ENCODE peak calls at places on chromosomes 11 and 22, in ten cellular contexts. One of them, this sample, is unnamed.

GRCh38 chr22:46661221-46661851 is 41.1 kb downstream of the GRAMD4 start:
- DNase-seq in WERI-Rb-1: no peak
- DNase-seq in tibial artery: no peak
- DNase-seq in neural progenitor cell: no peak
- DNase-seq in left lung: no peak
- DNase-seq in AG04450: no peak
- DNase-seq in stomach: no peak
- DNase-seq in fibroblast of lung: peak
- DNase-seq in IMR-90: peak
- DNase-seq in coronary artery: no peak
- DNase-seq in this sample: no peak

GRCh38 chr22:24157783-24158170 is 23.5 kb upstream of the SUSD2 start:
- DNase-seq in AG04450: no peak
- DNase-seq in WERI-Rb-1: peak
- DNase-seq in coronary artery: peak
- DNase-seq in neural progenitor cell: no peak
- DNase-seq in left lung: peak
- DNase-seq in IMR-90: no peak
- DNase-seq in fibroblast of lung: no peak
- DNase-seq in stomach: no peak
- DNase-seq in tibial artery: peak
- DNase-seq in this sample: no peak

GRCh38 chr11:117199061-117199915 is at the start of gene TAGLN:
- DNase-seq in AG04450: peak
- DNase-seq in left lung: peak
- DNase-seq in tibial artery: peak
- DNase-seq in WERI-Rb-1: no peak
- DNase-seq in neural progenitor cell: peak
- DNase-seq in stomach: peak
- DNase-seq in coronary artery: peak
- DNase-seq in fibroblast of lung: peak
- DNase-seq in IMR-90: peak
- DNase-seq in this sample: peak

GRCh38 chr11:43708776-43709175 is 28.2 kb downstream of the HSD17B12 start:
- DNase-seq in WERI-Rb-1: no peak
- DNase-seq in stomach: no peak
- DNase-seq in neural progenitor cell: no peak
- DNase-seq in coronary artery: no peak
- DNase-seq in left lung: no peak
- DNase-seq in tibial artery: no peak
- DNase-seq in fibroblast of lung: peak
- DNase-seq in IMR-90: no peak
- DNase-seq in AG04450: no peak
- DNase-seq in this sample: no peak

GRCh38 chr22:36860017-36860416 is 789 bp upstream of the NCF4 start:
- DNase-seq in left lung: no peak
- DNase-seq in neural progenitor cell: no peak
- DNase-seq in tibial artery: no peak
- DNase-seq in stomach: no peak
- DNase-seq in coronary artery: no peak
- DNase-seq in IMR-90: no peak
- DNase-seq in AG04450: no peak
- DNase-seq in fibroblast of lung: no peak
- DNase-seq in WERI-Rb-1: no peak
- DNase-seq in this sample: no peak

GRCh38 chr22:18000441-18001039 is 23.8 kb downstream of the MICAL3 start:
- DNase-seq in IMR-90: no peak
- DNase-seq in neural progenitor cell: peak
- DNase-seq in fibroblast of lung: no peak
- DNase-seq in tibial artery: peak
- DNase-seq in left lung: no peak
- DNase-seq in stomach: no peak
- DNase-seq in AG04450: no peak
- DNase-seq in coronary artery: peak
- DNase-seq in WERI-Rb-1: no peak
- DNase-seq in this sample: no peak

GRCh38 chr11:69880041-69880802 is 61.0 kb upstream of the FGF3 start:
- DNase-seq in neural progenitor cell: no peak
- DNase-seq in IMR-90: no peak
- DNase-seq in left lung: peak
- DNase-seq in stomach: no peak
- DNase-seq in WERI-Rb-1: peak
- DNase-seq in tibial artery: peak
- DNase-seq in coronary artery: no peak
- DNase-seq in AG04450: no peak
- DNase-seq in fibroblast of lung: no peak
- DNase-seq in this sample: peak

GRCh38 chr11:114135737-114136151 is 76.2 kb downstream of the ZBTB16 start:
- DNase-seq in fibroblast of lung: peak
- DNase-seq in coronary artery: no peak
- DNase-seq in stomach: no peak
- DNase-seq in left lung: no peak
- DNase-seq in WERI-Rb-1: no peak
- DNase-seq in neural progenitor cell: peak
- DNase-seq in AG04450: no peak
- DNase-seq in tibial artery: no peak
- DNase-seq in IMR-90: no peak
- DNase-seq in this sample: no peak

GRCh38 chr22:50218996-50219727 is 18.4 kb downstream of the SELENOO start:
- DNase-seq in WERI-Rb-1: peak
- DNase-seq in left lung: peak
- DNase-seq in AG04450: peak
- DNase-seq in neural progenitor cell: no peak
- DNase-seq in coronary artery: no peak
- DNase-seq in stomach: peak
- DNase-seq in tibial artery: no peak
- DNase-seq in IMR-90: peak
- DNase-seq in fibroblast of lung: peak
- DNase-seq in this sample: peak

GRCh38 chr22:44816141-44816540 is 63.8 kb downstream of the ARHGAP8 start:
- DNase-seq in WERI-Rb-1: no peak
- DNase-seq in coronary artery: no peak
- DNase-seq in fibroblast of lung: no peak
- DNase-seq in tibial artery: no peak
- DNase-seq in stomach: no peak
- DNase-seq in left lung: no peak
- DNase-seq in AG04450: no peak
- DNase-seq in IMR-90: no peak
- DNase-seq in neural progenitor cell: no peak
- DNase-seq in this sample: no peak

GRCh38 chr22:46071451-46072029 is 78.8 kb upstream of the PPARA start:
- DNase-seq in WERI-Rb-1: peak
- DNase-seq in stomach: peak
- DNase-seq in tibial artery: peak
- DNase-seq in fibroblast of lung: peak
- DNase-seq in AG04450: peak
- DNase-seq in left lung: peak
- DNase-seq in IMR-90: peak
- DNase-seq in neural progenitor cell: peak
- DNase-seq in coronary artery: peak
- DNase-seq in this sample: peak

GRCh38 chr11:119975561-119976152 is 162.3 kb downstream of the TRIM29 start:
- DNase-seq in left lung: no peak
- DNase-seq in tibial artery: no peak
- DNase-seq in IMR-90: no peak
- DNase-seq in fibroblast of lung: no peak
- DNase-seq in stomach: no peak
- DNase-seq in neural progenitor cell: peak
- DNase-seq in AG04450: no peak
- DNase-seq in WERI-Rb-1: peak
- DNase-seq in coronary artery: no peak
- DNase-seq in this sample: no peak

GRCh38 chr11:13120691-13121090 is 111.6 kb downstream of the RASSF10 start:
- DNase-seq in stomach: no peak
- DNase-seq in coronary artery: no peak
- DNase-seq in left lung: no peak
- DNase-seq in fibroblast of lung: peak
- DNase-seq in neural progenitor cell: no peak
- DNase-seq in WERI-Rb-1: no peak
- DNase-seq in IMR-90: peak
- DNase-seq in AG04450: no peak
- DNase-seq in tibial artery: no peak
- DNase-seq in this sample: no peak

DNA sequence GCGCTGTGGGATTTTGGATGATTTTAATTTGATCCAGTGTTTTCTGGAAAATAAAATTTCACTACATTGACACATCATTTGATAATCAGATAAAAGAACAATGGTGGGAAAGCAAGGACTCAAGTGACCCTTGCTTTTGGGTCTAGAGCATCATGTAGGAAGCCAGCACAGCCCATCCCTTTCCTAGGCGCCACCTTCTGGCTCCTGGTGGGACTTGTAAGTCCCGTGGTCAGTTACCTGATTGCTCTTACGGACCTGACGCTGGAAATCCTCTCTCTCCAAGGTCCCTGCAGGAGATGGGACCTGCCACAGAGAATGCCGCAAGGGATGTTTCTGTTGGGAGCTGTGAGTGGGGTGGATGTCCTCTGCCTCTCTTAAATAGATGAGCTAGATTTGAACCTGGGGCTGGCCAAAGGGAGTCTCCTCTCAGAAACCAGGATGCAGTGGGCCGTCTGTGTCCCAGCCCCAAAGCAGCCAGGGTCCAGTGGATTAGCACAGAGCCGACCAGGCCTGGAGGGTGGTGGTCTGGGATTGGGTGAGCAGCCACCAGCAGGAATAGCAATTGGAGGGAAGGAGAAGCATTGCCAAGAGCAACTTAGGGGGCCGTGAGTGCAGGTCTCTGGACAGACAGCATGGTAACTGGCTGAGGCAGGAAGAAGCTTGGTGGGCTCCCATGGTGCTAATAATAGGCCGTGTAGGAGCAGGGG is 21.7 kb downstream of the TIMP3 start:
- DNase-seq in left lung: no peak
- DNase-seq in AG04450: no peak
- DNase-seq in WERI-Rb-1: peak
- DNase-seq in stomach: peak
- DNase-seq in tibial artery: peak
- DNase-seq in IMR-90: peak
- DNase-seq in neural progenitor cell: peak
- DNase-seq in fibroblast of lung: no peak
- DNase-seq in coronary artery: no peak
- DNase-seq in this sample: no peak
- TF ChIP-seq CTCF in left lung: peak
- TF ChIP-seq CTCF in AG04450: peak
- TF ChIP-seq CTCF in WERI-Rb-1: peak
- TF ChIP-seq CTCF in stomach: no peak
- TF ChIP-seq CTCF in tibial artery: no peak
- TF ChIP-seq CTCF in IMR-90: peak
- TF ChIP-seq CTCF in neural progenitor cell: peak
- TF ChIP-seq CTCF in fibroblast of lung: peak
- TF ChIP-seq CTCF in coronary artery: no peak
- TF ChIP-seq CTCF in this sample: peak

DNA sequence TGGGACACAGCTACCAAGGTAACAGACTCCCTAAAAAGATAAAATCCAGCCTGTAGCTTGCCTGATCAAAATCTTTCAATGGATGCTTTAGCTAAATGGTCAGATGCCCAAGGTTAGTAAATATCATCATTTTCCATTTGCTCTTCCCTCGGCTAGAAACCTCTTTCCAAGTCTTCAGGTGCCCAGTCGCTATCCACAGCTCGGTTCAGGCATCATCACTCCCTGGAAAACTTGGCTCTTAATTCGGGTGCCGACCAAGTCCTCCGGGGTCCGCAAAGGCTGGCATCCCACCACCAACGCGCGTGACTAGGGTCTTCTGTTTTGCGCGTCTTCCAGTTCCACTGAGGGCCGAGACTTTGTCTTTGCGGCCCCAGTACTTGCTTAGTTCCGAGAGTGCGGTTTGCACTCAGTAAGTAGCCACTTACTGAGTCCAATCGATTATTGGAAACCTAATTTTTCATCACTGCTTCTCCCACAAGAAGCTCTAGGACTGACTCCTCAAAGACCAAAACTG is 44.3 kb downstream of the OR4D9 start:
- DNase-seq in coronary artery: no peak
- DNase-seq in left lung: no peak
- DNase-seq in IMR-90: no peak
- DNase-seq in WERI-Rb-1: no peak
- DNase-seq in fibroblast of lung: no peak
- DNase-seq in AG04450: no peak
- DNase-seq in neural progenitor cell: no peak
- DNase-seq in stomach: no peak
- DNase-seq in tibial artery: no peak
- DNase-seq in this sample: no peak
- H3K27ac ChIP-seq in coronary artery: peak
- H3K27ac ChIP-seq in left lung: peak
- H3K27ac ChIP-seq in IMR-90: peak
- H3K27ac ChIP-seq in WERI-Rb-1: no peak
- H3K27ac ChIP-seq in fibroblast of lung: peak
- H3K27ac ChIP-seq in AG04450: peak
- H3K27ac ChIP-seq in neural progenitor cell: no peak
- H3K27ac ChIP-seq in stomach: peak
- H3K27ac ChIP-seq in tibial artery: peak
- H3K27ac ChIP-seq in this sample: peak

DNA sequence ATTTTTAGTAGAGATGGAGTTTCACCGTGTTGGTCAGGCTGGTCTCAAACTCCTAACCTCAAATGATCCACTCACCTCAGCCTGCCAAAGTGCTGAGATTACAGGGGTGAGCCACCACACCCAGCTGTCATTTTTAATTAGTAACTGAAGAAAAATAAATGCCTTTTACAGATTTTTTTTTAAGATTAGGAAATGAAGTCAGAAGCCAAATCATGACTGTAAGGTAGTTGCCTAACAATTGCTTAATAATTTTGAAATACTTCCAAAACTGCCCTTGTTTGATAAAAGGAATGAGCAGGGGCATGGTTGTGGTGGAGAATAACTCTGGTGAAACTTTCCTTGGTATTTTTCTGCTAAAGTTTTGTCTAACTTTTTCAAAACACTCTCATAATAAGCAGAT is 98.9 kb upstream of the SLC5A12 start:
- DNase-seq in coronary artery: no peak
- DNase-seq in tibial artery: no peak
- DNase-seq in IMR-90: peak
- DNase-seq in AG04450: peak
- DNase-seq in stomach: no peak
- DNase-seq in WERI-Rb-1: no peak
- DNase-seq in fibroblast of lung: peak
- DNase-seq in left lung: no peak
- DNase-seq in neural progenitor cell: no peak
- DNase-seq in this sample: no peak
- H3K4me3 ChIP-seq in coronary artery: no peak
- H3K4me3 ChIP-seq in tibial artery: no peak
- H3K4me3 ChIP-seq in IMR-90: no peak
- H3K4me3 ChIP-seq in AG04450: no peak
- H3K4me3 ChIP-seq in stomach: no peak
- H3K4me3 ChIP-seq in WERI-Rb-1: no peak
- H3K4me3 ChIP-seq in fibroblast of lung: no peak
- H3K4me3 ChIP-seq in left lung: no peak
- H3K4me3 ChIP-seq in neural progenitor cell: no peak
- H3K4me3 ChIP-seq in this sample: no peak

DNA sequence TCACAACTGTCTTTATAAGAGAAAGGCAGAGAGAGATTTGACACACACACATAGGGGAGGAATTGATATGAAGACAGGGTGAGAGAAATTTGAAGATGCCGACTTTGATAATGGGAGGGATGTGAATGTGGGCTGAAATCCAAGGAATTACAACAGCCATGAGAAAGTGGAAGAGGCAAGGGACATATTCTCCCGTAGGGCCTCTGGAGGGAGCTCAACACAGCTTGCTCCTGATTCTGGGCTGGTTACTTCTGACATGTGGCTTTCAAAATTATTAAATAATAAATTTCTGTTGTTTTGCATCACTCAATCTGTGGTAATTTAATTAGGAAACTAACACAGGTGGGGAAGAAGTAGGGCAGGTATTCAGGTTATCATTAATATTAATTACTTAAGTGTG is 282.9 kb downstream of the LUZP2 start:
- DNase-seq in coronary artery: no peak
- DNase-seq in fibroblast of lung: peak
- DNase-seq in tibial artery: no peak
- DNase-seq in WERI-Rb-1: no peak
- DNase-seq in IMR-90: no peak
- DNase-seq in stomach: no peak
- DNase-seq in AG04450: no peak
- DNase-seq in left lung: no peak
- DNase-seq in neural progenitor cell: peak
- DNase-seq in this sample: no peak
- TF ChIP-seq CTCF in coronary artery: no peak
- TF ChIP-seq CTCF in fibroblast of lung: no peak
- TF ChIP-seq CTCF in tibial artery: no peak
- TF ChIP-seq CTCF in WERI-Rb-1: peak
- TF ChIP-seq CTCF in IMR-90: peak
- TF ChIP-seq CTCF in stomach: no peak
- TF ChIP-seq CTCF in AG04450: peak
- TF ChIP-seq CTCF in left lung: no peak
- TF ChIP-seq CTCF in neural progenitor cell: peak
- TF ChIP-seq CTCF in this sample: no peak

This sample was measured in upper lobe of right lung.